ENCODE peak calls at places on chromosomes 13 and 19, in six cellular contexts. H is left ventricle myocardium superior, T is NCI-H1436, N is fibroblast of gingiva, V is cardiac muscle cell, Q is ACHN. S is an unnamed sample.

GRCh38 chr19:7848779-7849457 is 18.9 kb downstream of the EVI5L start:
- DNase-seq in H (no peak), T (no peak), N (no peak), V (no peak), Q (no peak), S (no peak)

GRCh38 chr19:9869008-9869617 is 34.0 kb downstream of the PIN1 start:
- DNase-seq in H (no peak), T (no peak), N (no peak), V (no peak), Q (no peak), S (no peak)

GRCh38 chr19:3115916-3116602 is 19.8 kb upstream of the GNA15 start:
- DNase-seq in H (peak; percentile 27), T (no peak), N (peak; percentile 44), V (no peak), Q (peak; percentile 23), S (no peak)

GRCh38 chr13:102847272-102848234 is 1.7 kb downstream of the ERCC5 start:
- DNase-seq in H (no peak), T (peak; percentile 5), N (peak; percentile 36), V (peak; percentile 60), Q (peak; percentile 47), S (peak; percentile 37)

GRCh38 chr19:33671211-33671610 is 49.5 kb downstream of the CHST8 start:
- DNase-seq in H (no peak), T (no peak), N (no peak), V (no peak), Q (no peak), S (no peak)

GRCh38 chr19:17623224-17623935 is 64.8 kb downstream of the UNC13A start:
- DNase-seq in H (no peak), T (no peak), N (no peak), V (no peak), Q (no peak), S (no peak)

GRCh38 chr19:35786299-35787160 is 11.2 kb downstream of the ARHGAP33 start:
- DNase-seq in H (no peak), T (no peak), N (no peak), V (no peak), Q (no peak), S (no peak)

GRCh38 chr19:2680808-2681207 is 21.7 kb downstream of the GNG7 start:
- DNase-seq in H (no peak), T (no peak), N (no peak), V (no peak), Q (no peak), S (no peak)

GRCh38 chr13:112055417-112056206 is 11.3 kb upstream of the SOX1 start:
- DNase-seq in H (no peak), T (no peak), N (no peak), V (no peak), Q (no peak), S (no peak)

GRCh38 chr13:40932252-40932651 is 86.9 kb downstream of the ELF1 start:
- DNase-seq in H (no peak), T (no peak), N (no peak), V (no peak), Q (no peak), S (no peak)

GRCh38 chr13:23618341-23618740 is 48.1 kb downstream of the TNFRSF19 start:
- DNase-seq in H (no peak), T (no peak), N (peak; percentile 90), V (peak; percentile 97), Q (peak; percentile 83), S (peak; percentile 5)

GRCh38 chr13:24063281-24063851 is 97.2 kb upstream of the SPATA13 start:
- DNase-seq in H (no peak), T (no peak), N (no peak), V (peak; percentile 78), Q (no peak), S (no peak)

GRCh38 chr19:31882709-31883108 is 462.7 kb upstream of the ZNF507 start:
- DNase-seq in H (no peak), T (no peak), N (no peak), V (no peak), Q (no peak), S (no peak)

GRCh38 chr13:26721251-26721939 is 39.2 kb downstream of the GPR12 start:
- DNase-seq in H (no peak), T (peak; percentile 13), N (no peak), V (no peak), Q (no peak), S (no peak)

GRCh38 chr19:57830071-57830602 is at the start of gene ZNF587B:
- DNase-seq in H (peak; percentile 87), T (no peak), N (peak; percentile 40), V (peak; percentile 92), Q (peak; percentile 5), S (no peak)

GRCh38 chr13:71867101-71867814 is at the start of gene DACH1:
- DNase-seq in H (peak; percentile 46), T (peak; percentile 35), N (peak; percentile 35), V (peak; percentile 64), Q (peak; percentile 33), S (peak; percentile 12)

GRCh38 chr19:54526972-54527371 is 24.3 kb downstream of the LAIR2 start:
- DNase-seq in H (no peak), T (no peak), N (no peak), V (no peak), Q (no peak), S (no peak)

GRCh38 chr19:57210381-57210780 is 19.1 kb downstream of the ZNF264 start:
- DNase-seq in H (no peak), T (no peak), N (no peak), V (no peak), Q (no peak), S (no peak)

GRCh38 chr19:46350758-46351159 is 3.9 kb downstream of the PPP5C start:
- DNase-seq in H (no peak), T (no peak), N (no peak), V (no peak), Q (no peak), S (no peak)

GRCh38 chr19:19502808-19503602 is 12.3 kb downstream of the TSSK6 start:
- DNase-seq in H (no peak), T (no peak), N (no peak), V (no peak), Q (no peak), S (no peak)

GRCh38 chr19:29467824-29468401 is 57.9 kb upstream of the VSTM2B start:
- DNase-seq in H (no peak), T (peak; percentile 41), N (no peak), V (peak; percentile 11), Q (peak; percentile 19), S (peak; percentile 27)

GRCh38 chr13:98324105-98324504 is 147.0 kb upstream of the RNF113B start:
- DNase-seq in H (no peak), T (no peak), N (peak; percentile 75), V (peak; percentile 23), Q (no peak), S (no peak)

GRCh38 chr13:43567608-43568007 is 219.2 kb downstream of the ENOX1 start:
- DNase-seq in H (no peak), T (no peak), N (peak; percentile 18), V (peak; percentile 17), Q (no peak), S (no peak)

GRCh38 chr19:12788682-12789097 is 2.6 kb upstream of the JUNB start:
- DNase-seq in H (peak; percentile 93), T (no peak), N (peak; percentile 47), V (peak; percentile 78), Q (peak; percentile 51), S (no peak)

GRCh38 chr19:1164684-1165531 is 9.2 kb downstream of the SBNO2 start:
- DNase-seq in H (no peak), T (no peak), N (peak; percentile 51), V (no peak), Q (no peak), S (no peak)

GRCh38 chr13:101757446-101758039 is 305.1 kb downstream of the ITGBL1 start:
- DNase-seq in H (no peak), T (peak; percentile 57), N (peak; percentile 45), V (peak; percentile 23), Q (peak; percentile 51), S (peak; percentile 41)

GRCh38 chr13:20391597-20392452 is 133.8 kb downstream of the CRYL1 start:
- DNase-seq in H (no peak), T (no peak), N (no peak), V (no peak), Q (no peak), S (no peak)

GRCh38 chr13:110499621-110500281 is 61.8 kb downstream of the RAB20 start:
- DNase-seq in H (no peak), T (peak; percentile 41), N (peak; percentile 76), V (no peak), Q (no peak), S (no peak)

GRCh38 chr19:7115721-7116120 is 46.2 kb downstream of the ZNF557 start:
- DNase-seq in H (no peak), T (no peak), N (no peak), V (no peak), Q (no peak), S (no peak)

GRCh38 chr19:33823341-33823740 is 26.7 kb downstream of the KCTD15 start:
- DNase-seq in H (no peak), T (no peak), N (no peak), V (no peak), Q (no peak), S (no peak)

S was measured in LoVo.